ENCODE peak calls at places on chromosome 19, in five cellular contexts. N is prostate gland, B is HL-60, M is GM12892, R is K562. P is an unnamed sample.

GRCh38 chr19:4064551-4065260 is 2.0 kb downstream of the ZBTB7A start:
- DNase-seq in N (peak), B (peak), M (no peak), R (peak), P (peak)

GRCh38 chr19:42032428-42032827 is 37.6 kb downstream of the GRIK5 start:
- DNase-seq in N (no peak), B (no peak), M (no peak), R (no peak), P (no peak)

GRCh38 chr19:20035935-20036334 is 3.4 kb downstream of the ZNF682 start:
- DNase-seq in N (no peak), B (no peak), M (no peak), R (no peak), P (no peak)

GRCh38 chr19:925912-926594 is at the start of gene ARID3A:
- DNase-seq in N (peak), B (peak), M (peak), R (no peak), P (peak)

GRCh38 chr19:6654347-6655310 is 15.3 kb downstream of the TNFSF14 start:
- DNase-seq in N (no peak), B (peak), M (no peak), R (no peak), P (no peak)

GRCh38 chr19:1254081-1254527 is 5.7 kb downstream of the MIDN start:
- DNase-seq in N (peak), B (no peak), M (no peak), R (no peak), P (no peak)

GRCh38 chr19:43664008-43664407 is 6.0 kb downstream of the PLAUR start:
- DNase-seq in N (no peak), B (peak), M (no peak), R (no peak), P (peak)

GRCh38 chr19:51333836-51334460 is 8.0 kb downstream of the VSIG10L start:
- DNase-seq in N (no peak), B (no peak), M (no peak), R (peak), P (no peak)

GRCh38 chr19:9913237-9914000 is 22.9 kb downstream of the OLFM2 start:
- DNase-seq in N (peak), B (no peak), M (no peak), R (peak), P (peak)

GRCh38 chr19:45667620-45668341 is at the start of gene GIPR:
- DNase-seq in N (no peak), B (peak), M (peak), R (peak), P (peak)

GRCh38 chr19:29277107-29277506 is 64.2 kb upstream of the UQCRFS1 start:
- DNase-seq in N (no peak), B (peak), M (peak), R (no peak), P (no peak)

GRCh38 chr19:5356428-5356827 is 15.8 kb upstream of the PTPRS start:
- DNase-seq in N (no peak), B (no peak), M (no peak), R (no peak), P (no peak)

GRCh38 chr19:40465025-40465780 is at the start of gene BLVRB:
- DNase-seq in N (no peak), B (peak), M (no peak), R (no peak), P (peak)

GRCh38 chr19:9793051-9793591 is 24.6 kb upstream of the ZNF846 start:
- DNase-seq in N (no peak), B (no peak), M (no peak), R (no peak), P (peak)

GRCh38 chr19:48085077-48085476 is 25.5 kb downstream of the PLA2G4C start:
- DNase-seq in N (no peak), B (no peak), M (no peak), R (no peak), P (no peak)

GRCh38 chr19:38640368-38640767 is 7.1 kb upstream of the ACTN4 start:
- DNase-seq in N (no peak), B (no peak), M (no peak), R (no peak), P (no peak)

DNA sequence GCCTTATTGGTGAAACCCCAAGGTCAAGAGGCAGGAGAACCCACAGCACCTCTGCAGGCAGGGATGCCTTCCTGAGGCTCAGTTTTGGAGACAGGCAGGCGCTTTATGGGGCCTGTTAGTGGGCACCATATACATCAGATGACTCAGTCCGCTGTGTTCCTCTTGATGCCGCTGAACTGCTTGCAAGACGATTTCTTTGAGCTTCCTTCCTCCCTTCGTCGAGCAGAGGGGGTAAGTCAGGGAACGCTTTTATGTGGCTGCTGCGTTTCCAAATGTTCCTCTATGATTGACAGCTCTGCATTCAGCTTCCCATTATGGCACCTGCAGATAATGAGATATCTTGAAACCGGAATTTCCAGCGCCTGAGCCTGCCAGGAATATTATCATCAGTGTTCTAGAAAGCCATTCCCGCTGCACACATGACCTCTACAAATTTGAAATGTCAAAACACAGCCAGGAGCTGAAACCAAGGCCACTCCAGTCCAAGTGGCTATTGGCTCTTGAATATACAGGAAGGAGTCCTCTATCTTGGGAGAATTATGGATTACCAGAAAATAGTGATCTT is 257.0 kb downstream of the TSHZ3 start:
- DNase-seq in N (no peak), B (no peak), M (no peak), R (no peak), P (no peak)
- TF ChIP-seq POLR2AphosphoS5 in N (no peak), B (no peak), M (no peak), R (no peak), P (no peak)

GRCh38 chr19:15551183-15552004 is 43.1 kb downstream of the CYP4F22 start:
- DNase-seq in N (no peak), B (no peak), M (peak), R (peak), P (peak)
- TF ChIP-seq POLR2AphosphoS5 in N (no peak), B (no peak), M (no peak), R (no peak), P (no peak)

GRCh38 chr19:13151605-13152355 is 1.6 kb downstream of the IER2 start:
- DNase-seq in N (peak), B (peak), M (peak), R (peak), P (peak)
- TF ChIP-seq POLR2AphosphoS5 in N (peak), B (peak), M (no peak), R (peak), P (peak)

GRCh38 chr19:55383789-55384575 is at the start of gene TMEM238:
- DNase-seq in N (peak), B (peak), M (peak), R (peak), P (peak)
- TF ChIP-seq POLR2AphosphoS5 in N (no peak), B (peak), M (no peak), R (no peak), P (no peak)

DNA sequence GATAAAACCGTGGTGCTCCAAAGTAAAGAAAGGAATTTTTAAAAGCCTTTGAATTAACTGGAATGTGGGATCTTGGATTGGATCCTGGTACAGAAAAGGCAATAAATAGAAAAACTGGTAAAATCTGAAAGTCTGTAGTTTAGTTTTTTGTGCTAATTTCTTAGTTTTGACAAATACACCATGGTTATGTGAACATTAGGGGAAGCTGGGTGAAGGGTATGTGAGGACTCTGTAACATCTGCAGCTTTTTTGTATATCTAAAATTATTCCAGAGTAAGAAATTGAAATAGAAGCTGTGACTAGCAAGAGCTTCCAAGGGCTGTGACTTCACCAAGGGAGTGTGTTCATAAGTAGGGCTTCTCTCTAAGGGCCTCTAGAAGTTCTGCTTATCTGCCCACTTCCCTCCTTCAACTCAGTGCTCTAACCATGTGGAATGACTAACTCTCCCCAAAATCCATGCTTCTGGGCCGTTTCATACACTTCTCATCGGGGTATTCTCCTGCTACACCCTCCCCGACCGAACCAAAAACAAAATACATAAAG is 26.5 kb downstream of the ARHGAP35 start:
- DNase-seq in N (no peak), B (peak), M (no peak), R (no peak), P (no peak)
- TF ChIP-seq POLR2AphosphoS5 in N (no peak), B (no peak), M (no peak), R (no peak), P (no peak)

DNA sequence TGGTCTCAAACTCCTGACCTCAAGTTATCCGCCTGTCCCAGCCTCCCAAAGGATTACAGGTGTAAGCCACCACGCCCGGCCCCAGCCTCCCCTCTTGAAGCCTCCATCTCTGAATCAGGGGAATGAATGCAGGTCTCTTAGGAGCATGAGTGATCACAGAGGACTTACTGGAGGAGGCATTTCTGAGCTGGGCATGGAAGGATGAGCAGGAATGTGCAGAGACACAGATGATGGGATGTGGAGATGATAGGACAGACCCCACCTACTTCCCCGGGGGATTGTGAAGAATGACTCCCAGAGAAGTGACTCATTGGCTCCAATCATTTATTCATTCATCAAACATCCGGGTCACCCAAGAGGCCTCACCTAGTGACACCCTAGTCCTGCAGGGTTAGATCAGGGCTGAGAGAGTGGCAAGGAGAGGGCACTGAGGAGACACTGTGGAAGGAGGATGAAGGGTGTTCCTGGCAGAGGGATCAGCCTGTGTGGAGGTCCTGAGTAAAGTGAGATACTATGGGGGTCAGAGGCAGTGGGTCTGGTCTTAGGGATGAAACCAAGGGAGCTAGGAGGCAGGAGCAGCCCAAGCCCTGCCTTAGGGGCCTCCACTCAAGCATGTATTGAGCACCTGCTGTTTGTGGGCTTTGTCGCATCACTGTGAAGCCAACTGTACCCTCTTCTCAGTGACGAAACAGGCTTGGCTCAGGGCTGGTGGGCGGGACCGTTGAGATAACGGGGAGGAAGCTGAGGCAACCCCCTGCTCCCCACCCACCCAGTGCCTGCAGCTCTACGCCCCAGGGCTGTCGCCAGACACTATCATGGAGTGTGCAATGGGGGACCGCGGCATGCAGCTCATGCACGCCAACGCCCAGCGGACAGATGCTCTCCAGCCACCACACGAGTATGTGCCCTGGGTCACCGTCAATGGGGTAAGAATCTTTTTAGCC is 3.0 kb downstream of the IFI30 start:
- DNase-seq in N (no peak), B (no peak), M (no peak), R (no peak), P (peak)
- TF ChIP-seq POLR2AphosphoS5 in N (no peak), B (no peak), M (no peak), R (no peak), P (no peak)

DNA sequence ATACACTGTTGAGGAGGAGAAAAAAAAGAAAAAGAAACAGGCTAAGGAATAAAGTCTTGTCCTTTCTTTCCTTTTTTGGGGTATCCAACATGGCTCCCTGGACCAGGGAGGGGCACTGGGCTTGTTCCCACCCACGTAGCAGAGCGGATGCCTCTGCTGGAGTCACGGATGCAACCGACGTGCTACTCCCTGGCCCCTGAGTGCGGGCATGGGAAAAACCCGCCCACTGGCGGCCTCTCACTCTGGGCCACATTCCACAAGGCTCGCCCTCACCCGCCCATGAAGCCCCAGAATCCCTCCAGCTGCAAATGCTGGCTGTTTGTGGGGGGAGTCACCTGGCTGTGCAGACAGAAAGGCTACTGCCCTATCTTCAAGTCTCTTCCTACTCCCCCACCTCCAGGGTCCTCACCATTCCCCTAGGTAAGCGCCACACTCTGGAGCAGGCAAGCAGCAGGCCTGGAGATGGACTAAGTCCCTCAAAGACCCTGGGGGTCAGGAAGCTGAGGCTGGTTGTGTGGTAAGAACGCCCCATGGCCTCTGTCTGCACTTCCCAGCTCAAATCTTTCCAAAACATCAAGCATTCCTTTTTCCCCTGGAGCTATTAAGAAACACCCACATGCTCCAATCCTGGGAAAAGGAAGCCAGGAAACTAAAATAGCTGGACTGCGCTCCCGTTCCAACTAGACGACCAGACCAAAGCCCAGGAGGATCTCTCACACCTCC is 17.8 kb upstream of the EPHX3 start:
- DNase-seq in N (no peak), B (no peak), M (no peak), R (no peak), P (no peak)
- TF ChIP-seq POLR2AphosphoS5 in N (no peak), B (no peak), M (no peak), R (no peak), P (no peak)

P was measured in upper lobe of left lung.